ENCODE peak calls at places on chromosomes 3 and 15, in eight cellular contexts. D is HepG2, A is IMR-90, O is NT2/D1, F is fibroblast of lung, H is Karpas-422, L is neuronal stem cell, Q is trophoblast cell. Y is an unnamed sample. For H3K4me1, the result is how much of the 10 kb centered on the place peaks cover.

GRCh38 chr15:23690015-23690414 is 2.9 kb upstream of the NDN start:
- DNase-seq in H (no peak), O (no peak), Q (no peak), F (no peak), L (no peak), D (no peak), A (no peak), Y (no peak)

GRCh38 chr15:100733088-100733487 is 130.7 kb downstream of the ASB7 start:
- DNase-seq in L (no peak), H (no peak), A (peak), O (no peak), F (peak), Q (peak), D (no peak), Y (peak)

GRCh38 chr3:186427627-186428026 is 65.6 kb upstream of the DGKG start:
- DNase-seq in F (peak), Q (no peak), D (no peak), O (no peak), H (no peak), A (peak), L (no peak), Y (no peak)

GRCh38 chr15:45148076-45149059 is 18.6 kb downstream of the DUOX1 start:
- DNase-seq in O (no peak), L (no peak), H (no peak), D (no peak), A (no peak), F (no peak), Q (no peak), Y (peak)

GRCh38 chr3:106119691-106120090 is 250.9 kb upstream of the CBLB start:
- DNase-seq in O (no peak), L (no peak), Q (peak), H (no peak), D (no peak), F (peak), A (peak), Y (peak)

GRCh38 chr15:96162322-96162721 is 168.2 kb upstream of the NR2F2 start:
- DNase-seq in A (no peak), O (no peak), D (peak), H (no peak), F (no peak), L (no peak), Q (no peak), Y (no peak)

GRCh38 chr15:59294574-59294960 is 78.1 kb downstream of the MYO1E start:
- DNase-seq in F (no peak), L (no peak), O (no peak), Q (peak), A (no peak), D (no peak), H (no peak), Y (peak)

GRCh38 chr15:89593018-89593417 is 17.7 kb downstream of the TICRR start:
- DNase-seq in L (no peak), A (peak), D (no peak), O (no peak), H (no peak), Q (no peak), F (no peak), Y (no peak)

GRCh38 chr15:68054658-68055223 is 626 bp downstream of the PIAS1 start:
- DNase-seq in F (peak), L (peak), O (peak), H (peak), Q (peak), D (peak), A (peak), Y (peak)

GRCh38 chr15:68057758-68058157 is 3.6 kb downstream of the PIAS1 start:
- DNase-seq in D (peak), L (no peak), O (no peak), A (no peak), F (no peak), H (no peak), Q (no peak), Y (no peak)

GRCh38 chr15:68055224-68055705 is 1.1 kb downstream of the PIAS1 start:
- DNase-seq in O (no peak), H (peak), Q (peak), F (peak), D (no peak), A (peak), L (no peak), Y (peak)

GRCh38 chr15:68057089-68057488 is 3.0 kb downstream of the PIAS1 start:
- DNase-seq in O (no peak), L (no peak), A (no peak), F (no peak), D (no peak), Q (no peak), H (no peak), Y (no peak)

GRCh38 chr15:68056097-68056865 is 2.2 kb downstream of the PIAS1 start:
- DNase-seq in O (no peak), A (no peak), F (peak), H (peak), L (no peak), Q (no peak), D (no peak), Y (no peak)
- H3K4me1 ChIP-seq in O (under half), A (under half), F (under half), H (under half), L (under half), Q (under half), D (half or more), Y (under half)

DNA sequence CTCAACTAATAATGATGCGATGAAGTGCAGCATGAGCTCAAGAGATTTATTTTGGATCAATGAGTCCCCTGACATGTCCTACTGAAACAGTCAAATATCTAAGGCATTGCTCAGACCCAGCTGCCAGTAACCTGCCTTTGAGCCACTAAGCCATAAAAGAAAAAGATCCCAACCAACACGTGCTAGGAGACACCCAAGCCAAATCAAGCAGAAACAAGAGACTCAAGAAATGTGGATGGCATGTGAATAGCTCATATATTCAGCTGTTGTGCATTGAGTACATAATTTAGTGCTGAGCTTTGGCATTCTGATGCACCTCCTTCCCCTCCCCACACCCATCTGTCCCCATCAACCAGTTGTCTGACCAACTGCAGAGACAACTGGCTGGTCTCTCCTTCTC is 29.2 kb downstream of the GJD2 start:
- DNase-seq in F (peak), Q (peak), H (no peak), L (no peak), O (no peak), A (peak), D (no peak), Y (no peak)
- H3K9ac ChIP-seq in F (no peak), Q (no peak), H (no peak), L (no peak), O (no peak), A (no peak), D (no peak), Y (no peak)

GRCh38 chr3:14092464-14092863 is 32.2 kb downstream of the CHCHD4 start:
- DNase-seq in H (no peak), O (no peak), F (no peak), D (no peak), A (no peak), L (no peak), Q (no peak), Y (no peak)
- H3K4me1 ChIP-seq in H (under half), O (under half), F (under half), D (under half), A (under half), L (under half), Q (under half), Y (under half)

DNA sequence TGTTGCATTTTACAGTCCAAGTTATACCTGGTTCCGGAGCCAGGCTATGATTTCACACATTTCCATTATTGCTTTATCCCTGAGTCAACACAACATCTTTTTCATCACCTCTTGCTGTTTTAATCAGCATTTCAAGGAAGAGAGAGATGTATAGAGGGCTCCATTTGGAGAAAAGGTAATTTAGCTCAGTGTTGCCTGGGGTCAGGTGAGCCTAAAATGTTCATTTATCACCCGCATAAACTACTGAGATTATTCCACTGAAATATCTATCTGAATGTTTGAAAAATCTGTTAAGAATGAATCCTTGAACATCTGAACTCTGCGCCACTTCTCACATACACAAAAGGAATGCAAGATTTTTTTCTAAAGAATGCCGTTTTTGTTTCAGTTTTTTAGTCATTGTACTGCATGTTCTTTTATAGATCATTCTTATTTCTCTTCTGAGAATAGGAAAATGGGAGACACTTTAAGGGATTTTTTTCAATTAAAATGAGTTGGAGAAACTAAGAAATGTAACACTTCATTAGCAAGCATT is 51.5 kb upstream of the AGTR1 start:
- DNase-seq in Q (peak), F (peak), D (no peak), O (no peak), L (no peak), H (no peak), A (peak), Y (no peak)
- H3K9ac ChIP-seq in Q (no peak), F (no peak), D (no peak), O (no peak), L (no peak), H (no peak), A (no peak), Y (no peak)

GRCh38 chr3:180930526-180930925 is 18.1 kb downstream of the FXR1 start:
- DNase-seq in F (no peak), L (no peak), H (no peak), A (no peak), D (no peak), Q (no peak), O (no peak), Y (no peak)
- H3K4me1 ChIP-seq in F (under half), L (under half), H (under half), A (under half), D (under half), Q (under half), O (under half), Y (under half)

GRCh38 chr3:115624898-115625297 is 1.6 kb downstream of the GAP43 start:
- DNase-seq in D (no peak), Q (no peak), H (no peak), F (no peak), A (no peak), L (no peak), O (no peak), Y (no peak)

GRCh38 chr3:115626006-115626409 is 2.7 kb downstream of the GAP43 start:
- DNase-seq in H (no peak), A (no peak), F (no peak), Q (no peak), L (no peak), D (no peak), O (no peak), Y (no peak)

GRCh38 chr3:115623414-115623868 is at the start of gene GAP43:
- DNase-seq in Q (no peak), O (peak), F (peak), H (no peak), A (peak), D (peak), L (no peak), Y (peak)

GRCh38 chr3:115626711-115627110 is 3.4 kb downstream of the GAP43 start:
- DNase-seq in H (no peak), Q (no peak), F (no peak), D (no peak), O (no peak), L (no peak), A (no peak), Y (no peak)

DNA sequence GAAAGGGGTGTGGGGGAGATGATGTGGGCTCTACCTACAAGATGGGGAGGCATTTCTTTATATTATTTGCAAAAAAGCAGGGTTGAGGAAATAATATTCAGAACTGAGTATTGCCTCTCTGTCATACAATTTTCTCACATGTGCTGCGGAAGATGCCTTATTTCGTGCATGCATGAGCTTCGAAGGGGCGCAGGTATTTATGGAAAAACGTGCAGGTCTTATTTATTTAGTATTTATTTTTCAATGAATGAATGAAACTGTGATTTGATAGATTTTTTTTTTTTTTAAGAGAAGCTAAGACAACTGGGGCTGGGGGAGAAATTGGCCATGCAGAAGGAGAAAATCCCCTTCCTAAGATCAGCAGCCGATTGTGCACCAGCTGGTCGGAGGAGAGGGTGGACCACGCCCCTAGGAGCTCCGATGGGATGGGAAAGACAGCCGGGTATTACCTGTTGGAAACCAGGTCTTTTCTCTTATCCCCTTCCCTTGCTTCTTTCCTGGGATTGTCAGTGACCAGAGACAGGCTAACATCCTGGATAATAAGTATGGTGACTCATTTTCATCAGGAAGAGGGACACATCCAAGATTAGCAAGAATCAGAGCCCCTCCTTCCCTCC is 827 bp downstream of the GAP43 start:
- DNase-seq in F (no peak), O (no peak), D (no peak), L (no peak), A (no peak), Q (no peak), H (no peak), Y (no peak)
- H3K9ac ChIP-seq in F (no peak), O (peak), D (no peak), L (no peak), A (no peak), Q (no peak), H (no peak), Y (no peak)

Y was measured in mammary epithelial cell.